ENCODE peak calls at places on chromosome 16, in four cellular contexts. L is amygdala; O is activated T-helper 1 cell treated with anti-CD3 and anti-CD28 coated beads, Interleukin-2, amount 50 U/mL, for 16 hours; X is GM18507. T is an unnamed sample.

GRCh38 chr16:22933173-22933572 is 119.2 kb downstream of the HS3ST2 start:
- DNase-seq in L (no peak), O (no peak), X (no peak), T (no peak)

GRCh38 chr16:53614346-53614745 is 89.3 kb downstream of the RPGRIP1L start:
- DNase-seq in L (no peak), O (no peak), X (no peak), T (peak; percentile 20)

GRCh38 chr16:1545044-1545736 is 11.7 kb downstream of the TMEM204 start:
- DNase-seq in L (no peak), O (no peak), X (no peak), T (no peak)

GRCh38 chr16:556479-557173 is 3.6 kb upstream of the PRR35 start:
- DNase-seq in L (no peak), O (no peak), X (no peak), T (no peak)

GRCh38 chr16:87806608-87807546 is 41.1 kb upstream of the KLHDC4 start:
- DNase-seq in L (no peak), O (no peak), X (no peak), T (peak; percentile 22)

GRCh38 chr16:84205976-84206691 is 15.2 kb downstream of the ADAD2 start:
- DNase-seq in L (no peak), O (no peak), X (no peak), T (no peak)

GRCh38 chr16:165218-165538 is 600 bp upstream of the HBM start:
- DNase-seq in L (no peak), O (no peak), X (no peak), T (no peak)

GRCh38 chr16:48366165-48367093 is 18.8 kb downstream of the SIAH1 start:
- DNase-seq in L (no peak), O (no peak), X (no peak), T (no peak)

GRCh38 chr16:27538508-27538907 is 11.2 kb downstream of the GTF3C1 start:
- DNase-seq in L (no peak), O (no peak), X (no peak), T (peak; percentile 32)

GRCh38 chr16:54589326-54589725 is 302.7 kb upstream of the IRX3 start:
- DNase-seq in L (no peak), O (no peak), X (no peak), T (no peak)